ENCODE peak calls at places on chromosomes 4 and X, in seven cellular contexts. T is choroid plexus epithelial cell, L is kidney epithelial cell, Q is cardiac fibroblast, A is GM23338, S is adipocyte, V is brain microvascular endothelial cell. D is an unnamed sample.

GRCh38 chr4:171648926-171649325 is 164.3 kb upstream of the GALNTL6 start:
- DNase-seq in Q (no peak), L (no peak), S (no peak), T (no peak), A (peak), V (no peak), D (no peak)

GRCh38 chrX:69101655-69102251 is 63.5 kb downstream of the PJA1 start:
- DNase-seq in L (no peak), V (no peak), T (no peak), S (no peak), A (no peak), Q (no peak), D (no peak)

GRCh38 chr4:187883049-187883448 is 112.5 kb upstream of the ZFP42 start:
- DNase-seq in S (no peak), T (no peak), L (no peak), A (peak), V (no peak), Q (no peak), D (no peak)

GRCh38 chrX:7024850-7025249 is 122.7 kb upstream of the STS start:
- DNase-seq in S (no peak), A (no peak), Q (no peak), T (no peak), V (no peak), L (no peak), D (no peak)

GRCh38 chrX:2595258-2595657 is 94.5 kb upstream of the DHRSX start:
- DNase-seq in V (no peak), L (no peak), A (no peak), T (no peak), S (peak), Q (peak), D (no peak)

GRCh38 chr4:81164623-81165416 is 50.2 kb downstream of the PRKG2 start:
- DNase-seq in V (peak), S (peak), L (peak), T (peak), Q (no peak), A (no peak), D (no peak)

GRCh38 chr4:147370473-147370872 is 110.4 kb upstream of the EDNRA start:
- DNase-seq in S (no peak), Q (peak), L (no peak), A (no peak), T (peak), V (peak), D (no peak)

GRCh38 chr4:15117270-15117946 is 115.1 kb downstream of the CPEB2 start:
- DNase-seq in Q (no peak), V (no peak), T (no peak), S (no peak), L (no peak), A (no peak), D (no peak)

GRCh38 chr4:40931238-40931637 is 181.5 kb downstream of the NSUN7 start:
- DNase-seq in Q (no peak), S (no peak), V (no peak), T (no peak), L (no peak), A (no peak), D (no peak)

GRCh38 chr4:150209140-150209829 is 131.0 kb downstream of the DCLK2 start:
- DNase-seq in L (no peak), Q (peak), S (peak), V (peak), A (peak), T (peak), D (no peak)

GRCh38 chr4:41145571-41146078 is 68.7 kb downstream of the APBB2 start:
- DNase-seq in A (no peak), T (peak), V (no peak), S (peak), Q (peak), L (no peak), D (no peak)

GRCh38 chr4:144872508-144873293 is 225.3 kb downstream of the ANAPC10 start:
- DNase-seq in S (no peak), A (no peak), Q (peak), V (no peak), T (peak), L (no peak), D (no peak)

DNA sequence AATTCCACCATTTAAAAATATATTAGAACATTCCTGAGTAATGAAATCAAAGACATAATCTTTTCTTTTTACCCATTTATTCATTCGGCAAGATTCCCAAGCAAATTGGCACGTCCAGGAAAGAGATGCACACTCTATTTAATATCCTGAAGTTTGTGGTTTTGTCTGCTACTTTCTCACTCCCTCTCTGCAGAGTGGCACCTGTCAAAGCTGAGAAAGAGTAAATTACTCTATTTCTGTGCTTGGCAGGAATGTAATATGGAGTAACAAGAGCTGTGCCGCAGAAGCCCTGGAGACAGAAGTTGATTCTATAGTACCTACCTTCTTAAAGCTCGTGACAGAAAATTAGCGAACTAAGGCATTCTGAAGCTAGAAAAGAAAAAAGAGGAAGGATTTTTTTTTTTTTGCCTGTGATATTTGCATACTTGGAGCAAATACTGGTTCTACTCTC is 5.5 kb downstream of the GSTCD start:
- DNase-seq in L (no peak), A (no peak), S (no peak), T (peak), V (peak), Q (no peak), D (no peak)
- H3K4me3 ChIP-seq in L (no peak), A (no peak), S (peak), T (no peak), V (no peak), Q (no peak), D (no peak)

GRCh38 chr4:88793473-88793872 is 95.8 kb upstream of the NAP1L5 start:
- DNase-seq in T (no peak), Q (no peak), L (no peak), A (no peak), V (no peak), S (no peak), D (no peak)
- H3K4me3 ChIP-seq in T (no peak), Q (no peak), L (no peak), A (no peak), V (no peak), S (no peak), D (no peak)

GRCh38 chrX:11304829-11305228 is 11.6 kb downstream of the AMELX start:
- DNase-seq in L (no peak), S (no peak), V (no peak), A (no peak), Q (no peak), T (no peak), D (no peak)
- H3K4me3 ChIP-seq in L (no peak), S (no peak), V (no peak), A (no peak), Q (no peak), T (no peak), D (no peak)

GRCh38 chrX:153764786-153765137 is 713 bp downstream of the PLXNB3 start:
- DNase-seq in Q (no peak), S (no peak), V (no peak), T (no peak), L (no peak), A (no peak), D (no peak)
- H3K4me3 ChIP-seq in Q (peak), S (peak), V (peak), T (no peak), L (no peak), A (no peak), D (peak)

GRCh38 chrX:150361070-150361776 is 1.9 kb upstream of the MAMLD1 start:
- DNase-seq in Q (no peak), L (no peak), S (no peak), V (no peak), T (peak), A (peak), D (peak)
- H3K4me3 ChIP-seq in Q (peak), L (peak), S (peak), V (peak), T (peak), A (peak), D (no peak)

GRCh38 chrX:13574600-13574999 is 5.2 kb downstream of the EGFL6 start:
- DNase-seq in S (no peak), Q (no peak), A (no peak), L (no peak), T (no peak), V (no peak), D (no peak)

GRCh38 chrX:13571136-13571535 is 1.7 kb downstream of the EGFL6 start:
- DNase-seq in A (no peak), T (no peak), Q (no peak), S (peak), L (no peak), V (no peak), D (no peak)

GRCh38 chrX:13569479-13570244 is at the start of gene EGFL6:
- DNase-seq in L (no peak), V (no peak), A (peak), S (no peak), Q (no peak), T (no peak), D (no peak)

DNA sequence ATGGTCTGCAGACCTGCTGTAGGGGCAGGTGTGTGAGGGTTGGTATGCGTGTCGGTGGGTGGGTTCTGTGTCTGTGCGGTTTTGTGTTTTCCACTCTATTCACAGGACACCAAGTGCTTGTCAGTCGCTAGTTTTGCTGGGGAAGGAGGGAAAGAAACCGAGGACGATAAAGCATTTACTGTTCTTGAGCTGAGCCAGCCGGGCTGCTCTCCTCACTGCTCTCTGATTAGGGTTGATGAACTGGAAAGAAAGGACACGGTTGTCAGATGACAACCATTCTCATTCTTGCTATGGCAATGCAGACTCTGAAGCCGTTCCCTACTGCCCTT is 808 bp downstream of the EGFL6 start:
- DNase-seq in A (peak), V (no peak), S (no peak), T (no peak), L (no peak), Q (no peak), D (no peak)
- H3K4me3 ChIP-seq in A (peak), V (no peak), S (no peak), T (no peak), L (no peak), Q (no peak), D (no peak)

DNA sequence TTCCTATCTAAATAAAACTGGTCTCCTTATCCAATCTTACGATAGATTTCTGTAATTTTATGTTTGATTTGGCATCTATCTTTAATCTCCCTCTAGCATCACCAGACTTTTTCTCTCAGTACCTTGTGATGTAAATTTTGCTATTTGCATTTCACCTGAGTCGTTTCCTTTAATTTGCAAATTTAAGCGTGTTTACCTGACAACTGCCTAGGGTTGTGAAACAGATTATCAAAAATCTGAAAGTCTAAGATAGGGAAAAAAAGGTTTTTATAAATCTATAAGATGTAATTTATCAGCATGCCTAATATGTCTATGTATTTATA is 39.4 kb upstream of the TMPRSS11E start:
- DNase-seq in A (peak), Q (no peak), S (no peak), L (no peak), V (no peak), T (no peak), D (no peak)
- H3K4me3 ChIP-seq in A (peak), Q (no peak), S (no peak), L (no peak), V (no peak), T (no peak), D (no peak)

DNA sequence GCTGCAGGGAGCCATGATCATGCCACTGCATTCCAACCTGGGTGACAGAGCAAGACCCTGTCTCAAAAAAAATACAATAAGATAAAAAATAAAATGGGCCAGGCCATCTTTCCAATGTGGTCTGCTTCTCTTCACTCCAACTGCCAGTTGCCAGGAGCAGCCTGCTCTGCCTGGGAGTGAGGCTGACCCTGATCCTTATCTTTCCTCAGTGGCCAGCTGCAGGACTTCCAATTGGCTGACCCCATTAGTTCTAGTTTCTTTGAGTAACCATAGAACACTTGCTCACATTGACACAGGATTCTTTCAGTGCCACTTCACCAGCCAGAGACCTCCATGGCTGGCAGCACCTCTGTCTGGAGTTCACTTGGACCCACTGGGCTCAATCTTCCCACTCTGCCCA is 258.6 kb downstream of the MID1IP1 start:
- DNase-seq in A (no peak), V (no peak), L (no peak), Q (no peak), T (no peak), S (no peak), D (no peak)
- H3K4me3 ChIP-seq in A (no peak), V (no peak), L (no peak), Q (no peak), T (no peak), S (no peak), D (no peak)

GRCh38 chrX:16125520-16126149 is 2.3 kb downstream of the GRPR start:
- DNase-seq in V (no peak), T (no peak), Q (no peak), A (no peak), L (no peak), S (no peak), D (no peak)
- H3K4me3 ChIP-seq in V (no peak), T (no peak), Q (no peak), A (peak), L (no peak), S (no peak), D (no peak)

DNA sequence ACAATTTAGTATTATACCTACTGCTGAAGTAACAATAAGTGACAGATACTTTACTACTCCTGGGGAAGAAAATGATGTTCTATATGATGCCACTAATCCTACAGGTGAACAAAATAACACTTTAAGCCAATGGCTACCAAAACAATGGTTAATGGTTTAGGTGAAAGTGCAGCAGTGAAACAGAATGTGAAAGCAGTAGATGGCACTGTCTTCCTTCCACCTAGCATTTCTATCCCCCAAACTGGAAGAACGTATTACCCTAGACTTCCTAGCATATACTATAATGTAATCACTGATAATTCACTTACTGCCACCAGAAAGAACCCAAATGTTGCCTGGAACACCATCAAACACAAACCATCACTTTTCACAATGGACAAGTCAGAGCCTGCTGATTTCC is 18.9 kb upstream of the CABS1 start:
- DNase-seq in V (no peak), Q (no peak), S (no peak), L (no peak), T (no peak), A (peak), D (no peak)
- H3K4me3 ChIP-seq in V (no peak), Q (no peak), S (no peak), L (no peak), T (no peak), A (no peak), D (no peak)

D was measured in right atrium auricular region.